ENCODE peak calls at places on chromosomes 4 and X, in five cellular contexts. A, S, B, H and I are unnamed samples.

GRCh38 chr4:182314537-182314936 is 71.3 kb downstream of the TENM3 start:
- DNase-seq in A (no peak), B (no peak), S (no peak), H (no peak), I (no peak)

GRCh38 chrX:69388526-69388925 is 115.6 kb upstream of the NALF2 start:
- DNase-seq in S (no peak), B (no peak), H (no peak), A (no peak), I (peak)

GRCh38 chr4:110055014-110055768 is 142.5 kb downstream of the EGF start:
- DNase-seq in S (no peak), B (peak), H (no peak), A (no peak), I (no peak)

GRCh38 chrX:585115-585808 is 45.3 kb upstream of the SHOX start:
- DNase-seq in A (no peak), B (no peak), S (peak), H (no peak), I (peak)

GRCh38 chr4:185738851-185739250 is 73.1 kb downstream of the SORBS2 start:
- DNase-seq in A (no peak), S (no peak), H (no peak), B (no peak), I (no peak)

GRCh38 chr4:73705056-73705432 is 35.3 kb upstream of the CXCL8 start:
- DNase-seq in A (peak), S (no peak), H (peak), B (peak), I (no peak)

GRCh38 chrX:140354431-140355120 is 150.3 kb downstream of the SOX3 start:
- DNase-seq in B (no peak), H (no peak), S (no peak), A (no peak), I (no peak)

GRCh38 chrX:47175588-47175980 is 18.0 kb upstream of the UBA1 start:
- DNase-seq in B (no peak), A (no peak), H (no peak), S (no peak), I (no peak)

GRCh38 chrX:130100180-130100579 is 10.1 kb downstream of the ELF4 start:
- DNase-seq in S (no peak), A (no peak), B (peak), H (no peak), I (no peak)

GRCh38 chr4:129474698-129475097 is 378.7 kb downstream of the C4orf33 start:
- DNase-seq in H (no peak), B (no peak), A (no peak), S (no peak), I (no peak)

DNA sequence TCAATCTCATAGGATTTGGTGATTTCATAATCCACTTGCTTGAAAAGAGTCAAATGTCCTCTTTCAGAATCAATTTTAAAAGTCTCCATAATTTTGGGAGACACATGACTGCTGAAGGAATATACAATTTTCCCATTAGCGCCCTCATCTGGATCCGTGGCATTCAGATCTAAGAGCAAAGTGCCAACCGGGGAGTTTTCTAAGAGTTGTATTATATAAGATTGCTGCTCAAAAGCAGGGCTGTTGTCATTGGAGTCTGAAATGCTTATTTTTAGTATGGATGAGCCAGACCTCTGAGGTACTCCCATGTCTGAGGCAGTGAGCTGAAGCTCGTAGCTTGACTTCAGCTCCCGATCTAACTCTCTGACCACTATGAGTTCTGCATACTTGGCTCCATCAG is 1.2 kb downstream of the PCDH18 start:
- DNase-seq in A (no peak), H (no peak), S (no peak), B (peak), I (no peak)
- TF ChIP-seq CTCF in A (peak), H (no peak), S (no peak), B (peak), I (no peak)

DNA sequence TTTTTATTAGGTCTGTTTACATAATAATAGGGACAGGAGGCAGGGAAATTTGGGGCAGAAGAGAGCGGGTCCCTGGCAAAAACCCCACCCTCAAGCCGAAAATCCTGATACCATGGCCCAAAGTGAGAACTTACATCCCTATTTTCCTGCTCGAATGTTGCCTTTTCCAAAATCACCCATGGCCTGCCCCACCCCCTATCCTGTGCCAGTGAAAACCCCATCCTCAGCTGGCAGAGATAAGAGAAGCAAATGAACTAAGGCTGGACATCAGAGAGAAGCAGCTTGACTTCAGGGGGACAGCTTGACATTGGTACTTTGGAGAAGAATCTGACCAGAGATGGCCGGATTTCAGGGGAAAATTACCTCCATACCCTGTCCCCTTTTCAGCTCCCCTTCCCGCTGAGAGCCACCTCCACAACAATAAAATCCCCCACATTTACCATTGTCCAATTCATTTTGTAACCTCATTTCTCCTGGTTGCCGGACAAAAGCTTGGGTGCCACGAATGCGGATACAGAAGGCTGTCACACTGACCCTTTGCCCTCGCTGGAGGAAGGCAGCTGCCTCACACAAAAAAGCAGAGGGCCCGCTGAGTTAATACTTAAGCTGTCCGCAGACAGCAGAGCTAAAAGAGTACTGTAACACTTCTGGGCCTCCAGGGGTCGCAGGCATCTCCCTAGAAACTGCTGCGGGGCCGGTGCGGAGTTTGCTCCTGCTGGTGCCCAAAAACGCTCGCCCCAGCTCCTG is 196.2 kb downstream of the SNCA start:
- DNase-seq in B (peak), A (peak), H (peak), S (no peak), I (no peak)
- TF ChIP-seq CTCF in B (peak), A (peak), H (peak), S (no peak), I (no peak)

DNA sequence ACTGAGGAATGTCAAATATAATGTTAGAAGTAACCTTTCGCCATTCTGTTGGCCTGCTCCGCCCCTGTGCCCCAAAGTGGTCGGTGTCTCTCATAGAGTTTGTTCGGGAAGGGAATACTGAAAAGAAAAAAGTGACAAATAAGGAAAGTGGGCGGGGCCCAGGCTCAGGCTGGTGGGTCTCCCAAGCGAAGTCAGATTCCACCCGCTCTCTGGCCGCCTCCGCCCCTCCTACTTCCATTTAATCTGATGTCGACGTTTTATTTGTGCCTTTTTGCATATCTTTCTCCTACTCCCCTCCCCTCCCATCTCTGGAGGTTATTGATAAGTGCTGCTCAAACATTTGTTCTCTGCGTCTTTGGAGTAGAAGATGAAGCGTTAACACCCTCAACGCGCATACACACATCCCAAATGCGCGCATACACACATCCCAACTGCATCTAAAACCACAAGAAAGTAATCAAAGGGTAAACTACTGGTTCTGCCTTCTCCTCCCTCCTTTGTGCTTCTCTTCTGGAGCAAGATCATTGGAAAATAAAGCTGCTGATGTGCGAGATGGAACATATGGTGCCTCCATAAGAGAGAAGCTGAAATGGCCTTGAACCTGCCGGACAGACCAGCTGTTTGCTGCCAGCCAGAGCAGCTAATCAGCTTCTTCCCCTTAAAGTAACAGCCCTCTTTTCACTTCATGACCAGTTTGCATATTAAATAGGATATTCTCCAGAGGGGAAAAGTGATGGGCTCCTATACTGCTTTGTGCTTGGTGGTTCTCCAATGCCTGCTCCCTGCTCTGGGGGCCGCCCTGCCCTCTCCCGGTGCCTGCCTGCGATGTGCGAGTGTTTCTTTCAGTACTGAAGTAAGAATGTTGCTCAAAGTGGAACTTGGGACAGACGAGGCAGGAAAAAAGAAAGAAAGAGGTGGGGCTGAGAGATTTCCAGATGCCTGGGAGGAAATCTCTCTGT is 3.1 kb downstream of the MAMLD1 start:
- DNase-seq in A (no peak), B (peak), H (peak), S (peak), I (peak)
- TF ChIP-seq CTCF in A (peak), B (peak), H (peak), S (no peak), I (no peak)

GRCh38 chrX:48826135-48826875 is at the start of gene ERAS:
- DNase-seq in B (no peak), H (no peak), S (no peak), A (no peak), I (no peak)
- TF ChIP-seq CTCF in B (no peak), H (no peak), S (no peak), A (no peak), I (no peak)

GRCh38 chrX:105975382-105975781 is 63.1 kb downstream of the SERPINA7 start:
- DNase-seq in S (no peak), A (no peak), B (peak), H (peak), I (no peak)
- TF ChIP-seq CTCF in S (no peak), A (no peak), B (peak), H (no peak), I (no peak)

GRCh38 chrX:131988236-131988635 is 34.9 kb upstream of the STK26 start:
- DNase-seq in B (no peak), H (no peak), S (no peak), A (no peak), I (no peak)

GRCh38 chrX:131985526-131986049 is 37.5 kb upstream of the STK26 start:
- DNase-seq in B (no peak), A (no peak), S (no peak), H (peak), I (no peak)

GRCh38 chrX:131987252-131987651 is 35.9 kb upstream of the STK26 start:
- DNase-seq in H (no peak), B (no peak), S (no peak), A (no peak), I (no peak)
- TF ChIP-seq CTCF in H (no peak), B (no peak), S (no peak), A (no peak), I (no peak)

GRCh38 chr4:136831553-136831952 is 700.7 kb downstream of the PCDH18 start:
- DNase-seq in B (no peak), S (no peak), H (peak), A (no peak), I (no peak)
- TF ChIP-seq CTCF in B (peak), S (no peak), H (no peak), A (peak), I (no peak)

GRCh38 chr4:101528526-101528925 is 181.2 kb upstream of the PPP3CA start:
- DNase-seq in B (no peak), S (no peak), A (no peak), H (no peak), I (no peak)

DNA sequence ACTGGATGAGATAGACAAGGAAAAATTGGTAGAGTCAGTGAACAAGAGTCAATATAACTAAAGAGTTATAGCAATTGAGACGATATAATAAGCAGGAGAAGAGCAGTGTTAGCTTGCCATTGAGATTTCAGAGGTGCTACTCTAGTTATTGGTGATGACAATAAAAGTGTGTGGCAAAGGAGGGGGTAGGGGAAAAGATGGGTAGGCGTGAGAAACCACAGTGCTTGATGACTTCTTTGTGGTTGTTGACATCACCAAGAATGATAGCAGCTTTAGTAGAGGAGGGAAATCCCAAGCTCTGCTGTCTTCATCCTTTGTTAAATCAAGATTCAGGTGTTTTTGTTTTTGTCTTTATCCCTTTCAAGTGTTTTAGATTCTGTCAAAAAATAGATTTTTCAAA is 179.9 kb upstream of the PPP3CA start:
- DNase-seq in H (no peak), S (no peak), B (no peak), A (no peak), I (no peak)
- TF ChIP-seq CTCF in H (no peak), S (no peak), B (no peak), A (no peak), I (no peak)